ENCODE peak calls at places on chromosomes 1 and 21, in six cellular contexts. F is astrocyte, G is ELR, S is H7, A is T1000, E is bronchial epithelial cell. P is an unnamed sample.
A peak's percentile ranks its signal among the peaks of the same experiment; 100 is the strongest.

GRCh38 chr21:19853709-19854575 is 1144.3 kb upstream of the NCAM2 start:
- DNase-seq in F (no peak), G (no peak), S (peak; percentile 16), A (no peak), E (no peak), P (no peak)

GRCh38 chr1:232982238-232982944 is 32.0 kb downstream of the NTPCR start:
- DNase-seq in F (peak; percentile 73), G (peak; percentile 83), S (peak; percentile 29), A (peak; percentile 52), E (peak; percentile 5), P (no peak)

GRCh38 chr1:54376085-54377039 is 29.8 kb downstream of the SSBP3 start:
- DNase-seq in F (no peak), G (no peak), S (no peak), A (no peak), E (no peak), P (no peak)

GRCh38 chr1:205983925-205984725 is 19.1 kb downstream of the RAB7B start:
- DNase-seq in F (peak; percentile 51), G (peak; percentile 74), S (peak; percentile 85), A (peak; percentile 16), E (peak; percentile 96), P (no peak)

GRCh38 chr1:211377539-211378461 is 51.2 kb downstream of the TRAF5 start:
- DNase-seq in F (no peak), G (no peak), S (peak; percentile 15), A (no peak), E (peak; percentile 61), P (no peak)

GRCh38 chr1:214685906-214686305 is 82.9 kb downstream of the CENPF start:
- DNase-seq in F (peak; percentile 44), G (no peak), S (no peak), A (no peak), E (no peak), P (no peak)

GRCh38 chr21:39660191-39660590 is 47.5 kb downstream of the B3GALT5 start:
- DNase-seq in F (peak; percentile 72), G (peak; percentile 33), S (no peak), A (peak; percentile 6), E (no peak), P (no peak)

GRCh38 chr1:168004531-168004930 is 67.7 kb upstream of the MPC2 start:
- DNase-seq in F (no peak), G (no peak), S (no peak), A (no peak), E (no peak), P (no peak)

GRCh38 chr1:221858758-221859157 is 116.9 kb upstream of the DUSP10 start:
- DNase-seq in F (peak; percentile 71), G (peak; percentile 95), S (no peak), A (peak; percentile 58), E (peak; percentile 97), P (no peak)

GRCh38 chr1:27555700-27556424 is 48.1 kb downstream of the AHDC1 start:
- DNase-seq in F (no peak), G (no peak), S (peak; percentile 78), A (no peak), E (no peak), P (no peak)

GRCh38 chr1:176466514-176466913 is 3.5 kb downstream of the PAPPA2 start:
- DNase-seq in F (no peak), G (peak; percentile 55), S (peak; percentile 52), A (no peak), E (no peak), P (no peak)

GRCh38 chr1:89022167-89022959 is at the start of gene GBP3:
- DNase-seq in F (peak; percentile 66), G (peak; percentile 81), S (no peak), A (no peak), E (peak; percentile 83), P (no peak)

GRCh38 chr1:37932759-37933158 is 14.1 kb downstream of the INPP5B start:
- DNase-seq in F (peak; percentile 66), G (peak; percentile 92), S (peak; percentile 13), A (peak; percentile 16), E (peak; percentile 93), P (no peak)

GRCh38 chr1:191388283-191388682 is 770.0 kb upstream of the RGS18 start:
- DNase-seq in F (no peak), G (no peak), S (no peak), A (no peak), E (no peak), P (no peak)

GRCh38 chr21:46151989-46152938 is 3.1 kb downstream of the FTCD start:
- DNase-seq in F (no peak), G (no peak), S (no peak), A (no peak), E (no peak), P (no peak)

GRCh38 chr1:205068457-205069035 is 15.7 kb downstream of the TMEM81 start:
- DNase-seq in F (peak; percentile 12), G (no peak), S (no peak), A (no peak), E (no peak), P (no peak)

GRCh38 chr1:185681034-185681633 is 53.1 kb upstream of the HMCN1 start:
- DNase-seq in F (peak; percentile 14), G (peak; percentile 70), S (peak; percentile 10), A (no peak), E (peak; percentile 71), P (no peak)

GRCh38 chr1:6183520-6183989 is 3.4 kb upstream of the CHD5 start:
- DNase-seq in F (no peak), G (peak; percentile 48), S (peak; percentile 62), A (no peak), E (no peak), P (no peak)

GRCh38 chr1:221939598-221939997 is 197.7 kb upstream of the DUSP10 start:
- DNase-seq in F (no peak), G (no peak), S (no peak), A (no peak), E (no peak), P (no peak)

GRCh38 chr1:55217226-55217996 is 2.2 kb upstream of the USP24 start:
- DNase-seq in F (no peak), G (no peak), S (no peak), A (no peak), E (no peak), P (no peak)

GRCh38 chr1:14165289-14165867 is 433.1 kb upstream of the KAZN start:
- DNase-seq in F (no peak), G (no peak), S (peak; percentile 13), A (no peak), E (no peak), P (no peak)

GRCh38 chr1:96130432-96130831 is 591.2 kb upstream of the PTBP2 start:
- DNase-seq in F (no peak), G (no peak), S (no peak), A (no peak), E (no peak), P (no peak)

GRCh38 chr1:150601540-150601939 is 22.1 kb upstream of the MCL1 start:
- DNase-seq in F (no peak), G (no peak), S (no peak), A (no peak), E (no peak), P (no peak)

GRCh38 chr21:38804617-38805281 is 980 bp upstream of the ETS2 start:
- DNase-seq in F (peak; percentile 58), G (no peak), S (peak; percentile 86), A (peak; percentile 48), E (peak; percentile 97), P (no peak)

GRCh38 chr1:69284508-69284907 is 283.2 kb upstream of the LRRC7 start:
- DNase-seq in F (no peak), G (no peak), S (no peak), A (no peak), E (no peak), P (no peak)